ENCODE peak calls at places on chromosome 18, in eight cellular contexts. One of them, this sample, is unnamed.

GRCh38 chr18:79393626-79394401 is 1.9 kb upstream of the NFATC1 start:
- DNase-seq in heart right ventricle: peak
- DNase-seq in fibroblast of the aortic adventitia: peak
- DNase-seq in body of pancreas: peak
- DNase-seq in HepG2: peak
- DNase-seq in AG10803: peak
- DNase-seq in fibroblast of mammary gland: peak
- DNase-seq in Panc1: no peak
- DNase-seq in this sample: peak

GRCh38 chr18:76459687-76460350 is 35.2 kb downstream of the ZNF516 start:
- DNase-seq in heart right ventricle: no peak
- DNase-seq in fibroblast of the aortic adventitia: peak
- DNase-seq in body of pancreas: peak
- DNase-seq in HepG2: no peak
- DNase-seq in AG10803: peak
- DNase-seq in fibroblast of mammary gland: peak
- DNase-seq in Panc1: peak
- DNase-seq in this sample: peak

GRCh38 chr18:24876266-24876665 is 415.8 kb downstream of the HRH4 start:
- DNase-seq in heart right ventricle: no peak
- DNase-seq in fibroblast of the aortic adventitia: no peak
- DNase-seq in body of pancreas: no peak
- DNase-seq in HepG2: no peak
- DNase-seq in AG10803: peak
- DNase-seq in fibroblast of mammary gland: no peak
- DNase-seq in Panc1: no peak
- DNase-seq in this sample: no peak

GRCh38 chr18:71707985-71708500 is 836.1 kb downstream of the CBLN2 start:
- DNase-seq in heart right ventricle: no peak
- DNase-seq in fibroblast of the aortic adventitia: peak
- DNase-seq in body of pancreas: no peak
- DNase-seq in HepG2: no peak
- DNase-seq in AG10803: no peak
- DNase-seq in fibroblast of mammary gland: no peak
- DNase-seq in Panc1: no peak
- DNase-seq in this sample: peak

GRCh38 chr18:55998071-55998522 is 410.1 kb upstream of the TCF4 start:
- DNase-seq in heart right ventricle: no peak
- DNase-seq in fibroblast of the aortic adventitia: peak
- DNase-seq in body of pancreas: peak
- DNase-seq in HepG2: no peak
- DNase-seq in AG10803: peak
- DNase-seq in fibroblast of mammary gland: peak
- DNase-seq in Panc1: no peak
- DNase-seq in this sample: peak

GRCh38 chr18:43515481-43515880 is 238.2 kb upstream of the SYT4 start:
- DNase-seq in heart right ventricle: no peak
- DNase-seq in fibroblast of the aortic adventitia: no peak
- DNase-seq in body of pancreas: no peak
- DNase-seq in HepG2: no peak
- DNase-seq in AG10803: no peak
- DNase-seq in fibroblast of mammary gland: no peak
- DNase-seq in Panc1: no peak
- DNase-seq in this sample: no peak

GRCh38 chr18:25648724-25649260 is 296.8 kb upstream of the ZNF521 start:
- DNase-seq in heart right ventricle: no peak
- DNase-seq in fibroblast of the aortic adventitia: peak
- DNase-seq in body of pancreas: no peak
- DNase-seq in HepG2: no peak
- DNase-seq in AG10803: peak
- DNase-seq in fibroblast of mammary gland: no peak
- DNase-seq in Panc1: no peak
- DNase-seq in this sample: peak

GRCh38 chr18:13136056-13136688 is 82.4 kb upstream of the LDLRAD4 start:
- DNase-seq in heart right ventricle: no peak
- DNase-seq in fibroblast of the aortic adventitia: no peak
- DNase-seq in body of pancreas: no peak
- DNase-seq in HepG2: no peak
- DNase-seq in AG10803: no peak
- DNase-seq in fibroblast of mammary gland: no peak
- DNase-seq in Panc1: no peak
- DNase-seq in this sample: peak

DNA sequence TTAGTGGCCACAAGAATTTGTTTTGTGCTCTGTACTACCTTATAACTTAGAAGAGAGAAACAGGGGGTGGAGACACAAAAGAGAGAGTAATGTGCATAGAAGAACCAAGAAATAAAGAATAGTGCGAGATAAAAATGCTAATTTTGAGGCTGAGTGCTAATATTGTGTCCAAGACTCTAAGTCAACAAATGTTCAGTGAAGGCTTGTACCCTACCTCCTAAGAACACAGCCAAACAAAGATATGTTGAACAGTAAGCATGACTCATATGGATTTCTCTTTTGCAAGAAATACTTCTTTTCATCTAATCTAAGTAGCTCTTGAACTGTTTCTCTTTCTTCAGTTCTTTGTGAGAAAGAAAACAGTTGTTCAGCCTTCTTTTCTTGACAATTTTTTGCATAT is 45.2 kb downstream of the GAREM1 start:
- DNase-seq in heart right ventricle: no peak
- DNase-seq in fibroblast of the aortic adventitia: peak
- DNase-seq in body of pancreas: no peak
- DNase-seq in HepG2: peak
- DNase-seq in AG10803: peak
- DNase-seq in fibroblast of mammary gland: peak
- DNase-seq in Panc1: no peak
- DNase-seq in this sample: peak
- H3K4me3 ChIP-seq in heart right ventricle: no peak
- H3K4me3 ChIP-seq in fibroblast of the aortic adventitia: no peak
- H3K4me3 ChIP-seq in body of pancreas: no peak
- H3K4me3 ChIP-seq in HepG2: no peak
- H3K4me3 ChIP-seq in AG10803: no peak
- H3K4me3 ChIP-seq in fibroblast of mammary gland: no peak
- H3K4me3 ChIP-seq in Panc1: no peak
- H3K4me3 ChIP-seq in this sample: no peak

DNA sequence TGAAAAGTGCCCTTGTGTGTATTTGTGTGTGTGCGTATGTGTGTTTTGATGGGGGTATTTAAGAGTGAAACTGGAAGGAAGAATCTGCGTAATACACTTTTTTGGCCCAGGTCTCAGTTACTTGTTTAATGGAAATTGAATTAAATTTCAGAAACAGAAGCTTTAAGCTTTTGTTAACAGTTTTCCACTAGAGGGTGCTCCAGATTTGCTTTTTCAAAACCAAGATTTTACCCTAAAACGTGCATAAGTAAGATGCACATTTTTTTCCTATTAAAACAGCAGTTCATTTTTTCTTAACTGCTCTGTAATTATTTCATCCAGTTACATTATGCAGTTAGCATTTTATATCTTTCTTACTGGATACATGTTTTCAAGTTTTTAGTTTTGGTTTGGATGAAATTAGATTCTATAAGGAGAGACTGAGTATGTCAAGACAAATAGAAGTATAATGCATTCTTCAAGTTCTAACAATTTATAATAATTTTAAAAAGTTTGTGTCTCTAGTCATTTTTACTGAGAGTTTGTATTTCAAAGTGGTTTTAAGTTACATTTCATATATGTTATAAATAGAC is 97.2 kb downstream of the PIK3C3 start:
- DNase-seq in heart right ventricle: no peak
- DNase-seq in fibroblast of the aortic adventitia: peak
- DNase-seq in body of pancreas: no peak
- DNase-seq in HepG2: no peak
- DNase-seq in AG10803: peak
- DNase-seq in fibroblast of mammary gland: peak
- DNase-seq in Panc1: no peak
- DNase-seq in this sample: peak
- TF ChIP-seq CTCF in heart right ventricle: no peak
- TF ChIP-seq CTCF in fibroblast of the aortic adventitia: peak
- TF ChIP-seq CTCF in body of pancreas: no peak
- TF ChIP-seq CTCF in HepG2: no peak
- TF ChIP-seq CTCF in AG10803: peak
- TF ChIP-seq CTCF in fibroblast of mammary gland: peak
- TF ChIP-seq CTCF in Panc1: peak
- TF ChIP-seq CTCF in this sample: no peak

DNA sequence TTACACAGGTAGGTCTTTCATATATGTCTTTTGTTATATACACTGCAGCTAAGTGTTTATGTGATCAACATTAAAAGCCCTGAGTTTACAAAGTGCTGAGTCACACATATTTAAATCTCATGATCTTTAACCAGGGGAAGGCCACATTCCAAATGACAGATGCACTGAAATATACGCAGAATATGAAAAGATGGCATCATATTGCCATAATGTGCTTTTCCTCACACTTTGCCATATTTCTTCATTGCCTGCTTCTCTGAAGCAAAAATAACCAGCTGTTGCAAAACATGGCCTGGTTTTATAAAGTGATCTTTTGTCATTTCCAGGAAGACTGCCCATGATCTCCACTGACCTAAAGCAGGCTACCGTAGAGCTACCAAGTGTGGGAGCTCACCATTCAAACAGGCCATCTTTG is 93.5 kb upstream of the MAPRE2 start:
- DNase-seq in heart right ventricle: no peak
- DNase-seq in fibroblast of the aortic adventitia: peak
- DNase-seq in body of pancreas: no peak
- DNase-seq in HepG2: peak
- DNase-seq in AG10803: peak
- DNase-seq in fibroblast of mammary gland: peak
- DNase-seq in Panc1: no peak
- DNase-seq in this sample: peak
- H3K4me3 ChIP-seq in heart right ventricle: no peak
- H3K4me3 ChIP-seq in fibroblast of the aortic adventitia: no peak
- H3K4me3 ChIP-seq in body of pancreas: no peak
- H3K4me3 ChIP-seq in HepG2: no peak
- H3K4me3 ChIP-seq in AG10803: no peak
- H3K4me3 ChIP-seq in fibroblast of mammary gland: no peak
- H3K4me3 ChIP-seq in Panc1: no peak
- H3K4me3 ChIP-seq in this sample: no peak

GRCh38 chr18:22320736-22321135 is 97.0 kb downstream of the CTAGE1 start:
- DNase-seq in heart right ventricle: no peak
- DNase-seq in fibroblast of the aortic adventitia: no peak
- DNase-seq in body of pancreas: no peak
- DNase-seq in HepG2: no peak
- DNase-seq in AG10803: no peak
- DNase-seq in fibroblast of mammary gland: no peak
- DNase-seq in Panc1: no peak
- DNase-seq in this sample: no peak

GRCh38 chr18:22325396-22325795 is 92.3 kb downstream of the CTAGE1 start:
- DNase-seq in heart right ventricle: no peak
- DNase-seq in fibroblast of the aortic adventitia: no peak
- DNase-seq in body of pancreas: no peak
- DNase-seq in HepG2: no peak
- DNase-seq in AG10803: no peak
- DNase-seq in fibroblast of mammary gland: no peak
- DNase-seq in Panc1: no peak
- DNase-seq in this sample: peak

GRCh38 chr18:22320155-22320554 is 97.6 kb downstream of the CTAGE1 start:
- DNase-seq in heart right ventricle: no peak
- DNase-seq in fibroblast of the aortic adventitia: no peak
- DNase-seq in body of pancreas: no peak
- DNase-seq in HepG2: no peak
- DNase-seq in AG10803: no peak
- DNase-seq in fibroblast of mammary gland: no peak
- DNase-seq in Panc1: no peak
- DNase-seq in this sample: no peak

GRCh38 chr18:22322251-22322691 is 95.4 kb downstream of the CTAGE1 start:
- DNase-seq in heart right ventricle: no peak
- DNase-seq in fibroblast of the aortic adventitia: peak
- DNase-seq in body of pancreas: no peak
- DNase-seq in HepG2: no peak
- DNase-seq in AG10803: no peak
- DNase-seq in fibroblast of mammary gland: peak
- DNase-seq in Panc1: no peak
- DNase-seq in this sample: no peak

GRCh38 chr18:22324191-22325131 is 93.3 kb downstream of the CTAGE1 start:
- DNase-seq in heart right ventricle: peak
- DNase-seq in fibroblast of the aortic adventitia: peak
- DNase-seq in body of pancreas: peak
- DNase-seq in HepG2: no peak
- DNase-seq in AG10803: peak
- DNase-seq in fibroblast of mammary gland: peak
- DNase-seq in Panc1: no peak
- DNase-seq in this sample: peak
- TF ChIP-seq CTCF in heart right ventricle: peak
- TF ChIP-seq CTCF in fibroblast of the aortic adventitia: peak
- TF ChIP-seq CTCF in body of pancreas: no peak
- TF ChIP-seq CTCF in HepG2: no peak
- TF ChIP-seq CTCF in AG10803: peak
- TF ChIP-seq CTCF in fibroblast of mammary gland: peak
- TF ChIP-seq CTCF in Panc1: no peak
- TF ChIP-seq CTCF in this sample: peak

DNA sequence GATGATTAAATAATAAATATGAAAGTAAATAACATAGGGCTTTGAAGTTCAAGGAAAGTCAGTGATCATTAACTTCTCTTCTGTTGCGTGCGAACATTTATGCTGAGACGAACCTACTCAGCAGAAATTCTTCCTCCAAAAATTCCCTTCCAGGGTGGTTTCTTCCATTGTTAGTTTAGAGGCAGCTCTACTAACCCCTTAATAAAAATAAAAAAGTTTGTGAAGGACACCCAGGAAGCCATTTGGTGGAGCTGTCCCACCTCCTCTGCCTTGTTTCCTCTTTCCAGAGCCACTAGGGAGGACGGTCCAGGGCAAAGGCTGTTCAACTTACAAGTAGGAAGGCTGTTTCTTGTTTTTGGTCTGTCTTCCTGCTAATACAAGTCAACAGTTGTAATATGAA is 2.1 kb upstream of the SMAD2 start:
- DNase-seq in heart right ventricle: no peak
- DNase-seq in fibroblast of the aortic adventitia: no peak
- DNase-seq in body of pancreas: no peak
- DNase-seq in HepG2: no peak
- DNase-seq in AG10803: no peak
- DNase-seq in fibroblast of mammary gland: no peak
- DNase-seq in Panc1: no peak
- DNase-seq in this sample: no peak
- H3K4me3 ChIP-seq in heart right ventricle: no peak
- H3K4me3 ChIP-seq in fibroblast of the aortic adventitia: no peak
- H3K4me3 ChIP-seq in body of pancreas: no peak
- H3K4me3 ChIP-seq in HepG2: no peak
- H3K4me3 ChIP-seq in AG10803: no peak
- H3K4me3 ChIP-seq in fibroblast of mammary gland: no peak
- H3K4me3 ChIP-seq in Panc1: no peak
- H3K4me3 ChIP-seq in this sample: no peak

GRCh38 chr18:69622192-69622591 is 221.5 kb downstream of the DOK6 start:
- DNase-seq in heart right ventricle: no peak
- DNase-seq in fibroblast of the aortic adventitia: no peak
- DNase-seq in body of pancreas: no peak
- DNase-seq in HepG2: no peak
- DNase-seq in AG10803: no peak
- DNase-seq in fibroblast of mammary gland: no peak
- DNase-seq in Panc1: no peak
- DNase-seq in this sample: no peak
- TF ChIP-seq CTCF in heart right ventricle: no peak
- TF ChIP-seq CTCF in fibroblast of the aortic adventitia: no peak
- TF ChIP-seq CTCF in body of pancreas: no peak
- TF ChIP-seq CTCF in HepG2: no peak
- TF ChIP-seq CTCF in AG10803: no peak
- TF ChIP-seq CTCF in fibroblast of mammary gland: no peak
- TF ChIP-seq CTCF in Panc1: no peak
- TF ChIP-seq CTCF in this sample: no peak

GRCh38 chr18:23330423-23330822 is 122.7 kb upstream of the RIOK3 start:
- DNase-seq in heart right ventricle: no peak
- DNase-seq in fibroblast of the aortic adventitia: no peak
- DNase-seq in body of pancreas: no peak
- DNase-seq in HepG2: no peak
- DNase-seq in AG10803: no peak
- DNase-seq in fibroblast of mammary gland: no peak
- DNase-seq in Panc1: no peak
- DNase-seq in this sample: no peak
- H3K4me3 ChIP-seq in heart right ventricle: no peak
- H3K4me3 ChIP-seq in fibroblast of the aortic adventitia: no peak
- H3K4me3 ChIP-seq in body of pancreas: no peak
- H3K4me3 ChIP-seq in HepG2: no peak
- H3K4me3 ChIP-seq in AG10803: no peak
- H3K4me3 ChIP-seq in fibroblast of mammary gland: no peak
- H3K4me3 ChIP-seq in Panc1: no peak
- H3K4me3 ChIP-seq in this sample: no peak